ENCODE peak calls at places on chromosomes 4 and X, in five cellular contexts. Z is neural progenitor cell, L is foreskin keratinocyte, Y is IMR-90, J is upper lobe of right lung. A is an unnamed sample.
A peak's percentile ranks its signal among the peaks of the same experiment; 100 is the strongest.

GRCh38 chrX:17520206-17520605 is 145.2 kb downstream of the NHS start:
- DNase-seq in Z (no peak), Y (no peak), J (no peak), L (no peak), A (no peak)

GRCh38 chrX:27815209-27815608 is 7.4 kb downstream of the MAGEB10 start:
- DNase-seq in Z (no peak), J (no peak), Y (peak; percentile 66), L (peak; percentile 26), A (no peak)

GRCh38 chr4:139368990-139369389 is 66.7 kb upstream of the NDUFC1 start:
- DNase-seq in Y (no peak), J (no peak), L (no peak), Z (no peak), A (no peak)

GRCh38 chr4:111400736-111401135 is 744.5 kb upstream of the FAM241A start:
- DNase-seq in J (no peak), Y (peak; percentile 81), L (no peak), Z (no peak), A (no peak)

GRCh38 chr4:99102634-99103033 is 14.0 kb upstream of the ADH5 start:
- DNase-seq in L (no peak), Z (no peak), J (no peak), Y (no peak), A (no peak)

GRCh38 chrX:115333446-115333845 is 43.9 kb downstream of the LUZP4 start:
- DNase-seq in Y (peak; percentile 7), J (no peak), L (no peak), Z (no peak), A (no peak)

GRCh38 chrX:23766650-23767551 is 16.1 kb upstream of the SAT1 start:
- DNase-seq in Y (no peak), Z (no peak), J (no peak), L (no peak), A (no peak)

GRCh38 chr4:141158219-141158618 is 24.9 kb upstream of the RNF150 start:
- DNase-seq in L (no peak), Z (peak; percentile 35), Y (peak; percentile 55), J (no peak), A (no peak)

GRCh38 chrX:112678831-112679230 is 907 bp downstream of the LHFPL1 start:
- DNase-seq in L (no peak), Z (no peak), Y (no peak), J (no peak), A (no peak)

GRCh38 chr4:84738622-84739021 is 155.7 kb downstream of the CDS1 start:
- DNase-seq in Y (no peak), L (no peak), J (no peak), Z (no peak), A (no peak)

GRCh38 chr4:53905935-53906377 is 158.4 kb downstream of the CHIC2 start:
- DNase-seq in J (no peak), L (no peak), Z (peak; percentile 76), Y (peak; percentile 78), A (no peak)

GRCh38 chrX:135931644-135932487 is 38.4 kb downstream of the SAGE1 start:
- DNase-seq in J (no peak), Z (peak; percentile 64), Y (peak; percentile 24), L (no peak), A (no peak)

GRCh38 chr4:84503495-84504437 is 4.7 kb upstream of the NKX6-1 start:
- DNase-seq in J (no peak), Z (peak; percentile 90), Y (peak; percentile 66), L (peak; percentile 28), A (no peak)

GRCh38 chrX:129472116-129472515 is 51.2 kb downstream of the SMARCA1 start:
- DNase-seq in J (no peak), L (peak; percentile 29), Z (no peak), Y (peak; percentile 25), A (no peak)

GRCh38 chrX:107566603-107567262 is 61.6 kb upstream of the PRPS1 start:
- DNase-seq in Y (peak; percentile 34), L (no peak), J (no peak), Z (no peak), A (no peak)

GRCh38 chr4:153154010-153154975 is 50.0 kb upstream of the TRIM2 start:
- DNase-seq in J (no peak), Z (no peak), Y (peak; percentile 68), L (no peak), A (no peak)

GRCh38 chr4:4837921-4838601 is 21.4 kb upstream of the MSX1 start:
- DNase-seq in Y (peak; percentile 17), J (peak; percentile 16), L (no peak), Z (peak; percentile 69), A (peak; percentile 61)

GRCh38 chr4:112288455-112288854 is 2.8 kb upstream of the TIFA start:
- DNase-seq in Y (no peak), L (no peak), Z (no peak), J (no peak), A (no peak)

GRCh38 chr4:189807031-189807430 is 133.6 kb upstream of the FRG1 start:
- DNase-seq in Z (no peak), J (no peak), L (no peak), Y (no peak), A (no peak)

GRCh38 chr4:2009651-2010233 is 968 bp upstream of the NELFA start:
- DNase-seq in Z (peak; percentile 70), J (peak; percentile 86), L (no peak), Y (peak; percentile 45), A (no peak)

GRCh38 chrX:34961662-34962061 is 19.1 kb downstream of the FAM47B start:
- DNase-seq in Y (no peak), L (no peak), J (no peak), Z (no peak), A (no peak)

GRCh38 chr4:126748736-126749135 is 884.0 kb upstream of the INTU start:
- DNase-seq in L (no peak), Z (no peak), Y (peak; percentile 72), J (no peak), A (no peak)

GRCh38 chr4:14831447-14831846 is 170.8 kb upstream of the CPEB2 start:
- DNase-seq in L (no peak), Z (no peak), Y (no peak), J (no peak), A (no peak)

GRCh38 chr4:151014521-151015457 is at the start of gene LRBA:
- DNase-seq in J (peak; percentile 90), Z (peak; percentile 87), Y (peak; percentile 21), L (peak; percentile 77), A (peak; percentile 80)

GRCh38 chr4:70913947-70914445 is 11.8 kb downstream of the MOB1B start:
- DNase-seq in Z (no peak), L (no peak), J (no peak), Y (peak; percentile 86), A (no peak)

GRCh38 chr4:128924951-128925350 is 115.5 kb downstream of the JADE1 start:
- DNase-seq in Y (peak; percentile 31), Z (no peak), L (peak; percentile 44), J (no peak), A (no peak)

GRCh38 chr4:158856852-158857251 is 88.0 kb downstream of the FNIP2 start:
- DNase-seq in Z (peak; percentile 34), J (no peak), Y (peak; percentile 68), L (no peak), A (no peak)

GRCh38 chrX:53071604-53072417 is 10.4 kb upstream of the TSPYL2 start:
- DNase-seq in Z (peak; percentile 81), L (no peak), J (peak; percentile 80), Y (peak; percentile 56), A (peak; percentile 87)
- H3K27ac ChIP-seq in Z (no peak overlapping the region), L (no peak overlapping the region), J (peak overlapping the region; percentile 36), Y (no peak overlapping the region), A (peak overlapping the region; percentile 65)

GRCh38 chr4:13432453-13432852 is 51.7 kb downstream of the RAB28 start:
- DNase-seq in J (no peak), Z (no peak), L (no peak), Y (peak; percentile 39), A (no peak)

GRCh38 chr4:13436962-13437361 is 47.2 kb downstream of the RAB28 start:
- DNase-seq in Z (no peak), L (no peak), Y (no peak), J (no peak), A (no peak)

GRCh38 chr4:13427599-13428325 is 56.4 kb downstream of the RAB28 start:
- DNase-seq in L (peak; percentile 64), Y (peak; percentile 13), Z (no peak), J (no peak), A (no peak)

DNA sequence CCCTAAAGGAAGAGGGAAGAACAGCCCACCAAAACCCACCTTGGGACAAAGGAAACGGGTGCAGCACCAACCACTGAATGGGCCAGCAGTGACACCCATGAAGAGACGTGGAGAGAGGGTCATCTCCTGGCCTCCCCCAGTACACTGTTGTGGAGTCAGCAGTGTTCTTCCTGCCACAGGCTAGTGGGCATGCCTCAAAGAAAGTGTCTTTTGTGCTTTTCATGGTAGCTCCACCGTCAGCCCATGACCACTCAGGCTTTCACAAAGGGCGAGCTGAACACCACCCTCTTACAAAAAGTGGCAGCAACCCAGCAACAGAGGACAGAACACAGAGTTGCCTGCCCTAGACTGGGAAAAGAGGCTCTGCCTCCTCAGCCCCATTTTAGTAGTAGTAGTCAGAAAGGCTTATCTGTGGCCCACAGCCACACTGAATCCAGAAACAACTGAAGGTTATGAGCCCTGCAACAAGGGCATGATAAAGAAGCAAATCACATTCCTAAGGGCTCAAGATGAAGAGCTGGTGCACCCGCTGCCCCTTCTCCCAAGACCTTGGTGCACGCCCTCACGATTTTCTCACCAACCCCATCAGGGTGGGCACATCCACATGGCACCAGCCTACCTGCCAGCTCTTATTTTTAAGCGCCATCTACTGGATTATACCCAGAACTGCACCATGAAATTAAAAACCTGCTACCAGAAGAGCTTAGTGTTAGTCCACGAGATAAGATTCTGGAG is 53.1 kb downstream of the RAB28 start:
- DNase-seq in Z (no peak), Y (no peak), J (no peak), L (no peak), A (no peak)
- TF ChIP-seq CTCF in Z (peak; percentile 50), Y (peak; percentile 14), J (peak; percentile 12), L (peak; percentile 54), A (no peak)

GRCh38 chr4:87017580-87018061 is 82.8 kb downstream of the AFF1 start:
- DNase-seq in J (no peak), Y (peak; percentile 88), Z (no peak), L (no peak), A (no peak)

GRCh38 chr4:87019898-87020297 is 85.1 kb downstream of the AFF1 start:
- DNase-seq in Z (no peak), J (no peak), Y (no peak), L (no peak), A (no peak)

GRCh38 chr4:87018751-87019150 is 83.9 kb downstream of the AFF1 start:
- DNase-seq in Y (no peak), L (no peak), Z (no peak), J (no peak), A (no peak)

GRCh38 chr4:87024181-87024580 is 89.4 kb downstream of the AFF1 start:
- DNase-seq in Z (no peak), J (no peak), Y (peak; percentile 25), L (no peak), A (no peak)

GRCh38 chr4:87019243-87019817 is 84.5 kb downstream of the AFF1 start:
- DNase-seq in J (no peak), L (no peak), Z (no peak), Y (no peak), A (no peak)
- H3K27ac ChIP-seq in J (no peak overlapping the region), L (no peak overlapping the region), Z (no peak overlapping the region), Y (no peak overlapping the region), A (peak overlapping the region; percentile 43)

GRCh38 chr4:79917246-79917645 is 155.8 kb downstream of the ANTXR2 start:
- DNase-seq in L (no peak), J (no peak), Y (peak; percentile 44), Z (peak; percentile 66), A (no peak)
- TF ChIP-seq CTCF in L (peak; percentile 65), J (peak; percentile 56), Y (peak; percentile 50), Z (peak; percentile 77), A (peak; percentile 29)

A was measured in coronary artery.